ENCODE peak calls at places on chromosome 16, in seven cellular contexts. W, O, V, Z, U, S and J are unnamed samples.

GRCh38 chr16:30941600-30942420 is 7.1 kb upstream of the ORAI3 start:
- DNase-seq in W (peak), O (peak), V (peak), Z (peak), U (peak), S (no peak), J (peak)

GRCh38 chr16:87973721-87974120 is 22.5 kb downstream of the BANP start:
- DNase-seq in W (no peak), O (no peak), V (no peak), Z (no peak), U (no peak), S (no peak), J (no peak)

GRCh38 chr16:69417537-69418199 is 6.8 kb upstream of the CYB5B start:
- DNase-seq in W (no peak), O (no peak), V (peak), Z (no peak), U (no peak), S (peak), J (no peak)

GRCh38 chr16:27826081-27826892 is 237.2 kb downstream of the GSG1L start:
- DNase-seq in W (no peak), O (no peak), V (no peak), Z (no peak), U (peak), S (no peak), J (no peak)

GRCh38 chr16:30602595-30603277 is 7.5 kb downstream of the ZNF689 start:
- DNase-seq in W (no peak), O (no peak), V (peak), Z (peak), U (no peak), S (no peak), J (no peak)

GRCh38 chr16:19809121-19809635 is 75.5 kb downstream of the GPRC5B start:
- DNase-seq in W (no peak), O (no peak), V (no peak), Z (peak), U (no peak), S (peak), J (no peak)

GRCh38 chr16:29806641-29807425 is 504 bp downstream of the MAZ start:
- DNase-seq in W (peak), O (peak), V (no peak), Z (peak), U (no peak), S (no peak), J (no peak)

GRCh38 chr16:24344791-24345190 is 88.7 kb downstream of the CACNG3 start:
- DNase-seq in W (no peak), O (no peak), V (no peak), Z (no peak), U (no peak), S (no peak), J (no peak)

GRCh38 chr16:50247123-50247905 is 19.0 kb upstream of the ADCY7 start:
- DNase-seq in W (no peak), O (no peak), V (no peak), Z (no peak), U (no peak), S (no peak), J (no peak)

GRCh38 chr16:11191665-11192064 is 64.3 kb downstream of the SOCS1 start:
- DNase-seq in W (no peak), O (no peak), V (no peak), Z (peak), U (no peak), S (no peak), J (no peak)
- TF ChIP-seq CTCF in W (no peak), O (no peak), V (no peak), Z (no peak), U (no peak), S (no peak), J (no peak)

GRCh38 chr16:75491876-75492275 is 3.4 kb downstream of the CHST6 start:
- DNase-seq in W (no peak), O (no peak), V (no peak), Z (no peak), U (peak), S (no peak), J (no peak)
- TF ChIP-seq CTCF in W (no peak), O (no peak), V (peak), Z (no peak), U (no peak), S (peak), J (no peak)

GRCh38 chr16:4984174-4985000 is 26.3 kb downstream of the SEC14L5 start:
- DNase-seq in W (no peak), O (no peak), V (no peak), Z (peak), U (no peak), S (no peak), J (no peak)
- TF ChIP-seq CTCF in W (no peak), O (no peak), V (no peak), Z (no peak), U (no peak), S (no peak), J (no peak)

GRCh38 chr16:1822801-1823200 is 3.8 kb downstream of the HAGH start:
- DNase-seq in W (no peak), O (no peak), V (no peak), Z (no peak), U (no peak), S (no peak), J (no peak)

GRCh38 chr16:1825381-1825863 is 1.2 kb downstream of the HAGH start:
- DNase-seq in W (no peak), O (no peak), V (no peak), Z (no peak), U (no peak), S (no peak), J (no peak)

GRCh38 chr16:1821861-1822611 is 4.6 kb downstream of the HAGH start:
- DNase-seq in W (no peak), O (no peak), V (no peak), Z (no peak), U (no peak), S (no peak), J (no peak)

GRCh38 chr16:1825864-1826690 is 548 bp downstream of the HAGH start:
- DNase-seq in W (no peak), O (peak), V (no peak), Z (no peak), U (peak), S (no peak), J (peak)

DNA sequence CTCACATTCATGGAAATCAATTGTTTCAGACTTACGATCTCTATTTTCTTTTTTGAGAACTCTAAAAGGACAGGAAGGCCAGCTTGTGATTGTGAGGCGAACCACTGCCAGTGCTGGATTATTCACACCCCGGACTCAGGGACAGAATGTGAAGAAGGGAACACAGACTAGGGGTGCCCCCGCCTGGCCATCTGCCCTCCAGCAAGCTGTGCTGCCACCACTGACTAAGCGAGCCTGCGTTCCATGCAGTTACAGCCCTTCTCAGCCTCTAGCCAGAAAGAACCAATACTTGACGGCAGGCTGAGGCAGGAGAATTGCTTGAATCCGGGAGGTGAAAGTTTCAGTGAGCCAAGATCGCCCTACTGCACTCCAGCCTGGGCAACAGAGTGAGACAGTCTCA is 2.8 kb downstream of the HAGH start:
- DNase-seq in W (no peak), O (no peak), V (peak), Z (peak), U (peak), S (no peak), J (peak)
- TF ChIP-seq CTCF in W (no peak), O (no peak), V (no peak), Z (peak), U (no peak), S (peak), J (peak)